ENCODE peak calls at places on chromosome 4, in four cellular contexts. G, T, X and Q are unnamed samples.

GRCh38 chr4:83850435-83850834 is 314.5 kb downstream of the GPAT3 start:
- DNase-seq in G (peak), T (no peak), X (no peak), Q (no peak)

GRCh38 chr4:180669637-180670036 is 1573.6 kb upstream of the TENM3 start:
- DNase-seq in G (no peak), T (no peak), X (no peak), Q (no peak)

GRCh38 chr4:165210566-165210965 is 3.2 kb downstream of the KLHL2 start:
- DNase-seq in G (no peak), T (no peak), X (no peak), Q (no peak)

GRCh38 chr4:71009091-71009490 is 15.6 kb downstream of the DCK start:
- DNase-seq in G (no peak), T (no peak), X (no peak), Q (no peak)

GRCh38 chr4:23279377-23279988 is 586.7 kb downstream of the GBA3 start:
- DNase-seq in G (no peak), T (no peak), X (peak), Q (no peak)

GRCh38 chr4:159232465-159233106 is 129.7 kb downstream of the RAPGEF2 start:
- DNase-seq in G (no peak), T (no peak), X (no peak), Q (no peak)

GRCh38 chr4:81116571-81116970 is 86.1 kb downstream of the BMP3 start:
- DNase-seq in G (no peak), T (no peak), X (peak), Q (no peak)

GRCh38 chr4:26325191-26325590 is 4.4 kb downstream of the RBPJ start:
- DNase-seq in G (no peak), T (peak), X (peak), Q (peak)

GRCh38 chr4:2059034-2059725 is at the start of gene NAT8L:
- DNase-seq in G (peak), T (peak), X (peak), Q (no peak)

GRCh38 chr4:138193963-138194362 is 48.2 kb downstream of the SLC7A11 start:
- DNase-seq in G (no peak), T (no peak), X (no peak), Q (no peak)

GRCh38 chr4:17324431-17324830 is 187.5 kb downstream of the QDPR start:
- DNase-seq in G (no peak), T (peak), X (peak), Q (peak)

GRCh38 chr4:113407409-113407808 is 354.1 kb downstream of the CAMK2D start:
- DNase-seq in G (no peak), T (peak), X (no peak), Q (no peak)